ENCODE peak calls at places on chromosomes 11 and 22, in four cellular contexts. D is AG04450, P is esophagus squamous epithelium, U is aorta. C is an unnamed sample.

GRCh38 chr11:110469101-110469500 is 39.4 kb downstream of the FDX1 start:
- DNase-seq in U (no peak), P (no peak), D (no peak), C (no peak)

GRCh38 chr22:45202333-45203149 is 38.2 kb downstream of the KIAA0930 start:
- DNase-seq in D (no peak), P (no peak), U (no peak), C (no peak)

GRCh38 chr22:41504397-41504796 is 35.5 kb downstream of the ACO2 start:
- DNase-seq in D (no peak), U (peak; percentile 81), P (no peak), C (no peak)

GRCh38 chr11:107078375-107078774 is 60.1 kb upstream of the GUCY1A2 start:
- DNase-seq in U (no peak), D (no peak), P (no peak), C (no peak)

GRCh38 chr22:39214383-39215069 is 30.3 kb downstream of the PDGFB start:
- DNase-seq in U (peak; percentile 20), D (no peak), P (no peak), C (no peak)

GRCh38 chr11:57244911-57245310 is 7.9 kb upstream of the APLNR start:
- DNase-seq in P (no peak), D (no peak), U (no peak), C (no peak)

GRCh38 chr11:61108847-61109585 is 6.7 kb downstream of the CD5 start:
- DNase-seq in U (no peak), D (no peak), P (no peak), C (no peak)

GRCh38 chr11:120137611-120138521 is at the start of gene TRIM29:
- DNase-seq in P (no peak), U (no peak), D (no peak), C (no peak)

GRCh38 chr11:72676874-72677341 is 2.7 kb upstream of the PDE2A start:
- DNase-seq in U (peak; percentile 75), P (no peak), D (no peak), C (no peak)

GRCh38 chr11:117589024-117589423 is 208.0 kb downstream of the DSCAML1 start:
- DNase-seq in U (no peak), P (no peak), D (no peak), C (no peak)

GRCh38 chr11:117670443-117670842 is 126.6 kb downstream of the DSCAML1 start:
- DNase-seq in U (no peak), D (no peak), P (no peak), C (no peak)

GRCh38 chr11:117528061-117528780 is 200.6 kb downstream of the CEP164 start:
- DNase-seq in U (no peak), D (no peak), P (no peak), C (no peak)

GRCh38 chr11:23112987-23113886 is 253.0 kb upstream of the CCDC179 start:
- DNase-seq in D (no peak), U (no peak), P (no peak), C (no peak)

GRCh38 chr11:118074091-118074685 is 2.7 kb upstream of the TMPRSS4 start:
- DNase-seq in D (no peak), P (no peak), U (peak; percentile 26), C (no peak)

GRCh38 chr11:69209936-69210659 is 54.4 kb downstream of the SMIM38 start:
- DNase-seq in P (no peak), U (no peak), D (no peak), C (no peak)

GRCh38 chr11:18791175-18792065 is at the start of gene PTPN5:
- DNase-seq in D (no peak), U (no peak), P (no peak), C (no peak)

GRCh38 chr11:72821221-72821919 is 7.2 kb downstream of the ATG16L2 start:
- DNase-seq in P (no peak), D (no peak), U (no peak), C (no peak)

GRCh38 chr22:27776410-27776958 is 25.1 kb downstream of the MN1 start:
- DNase-seq in U (no peak), D (no peak), P (no peak), C (no peak)

GRCh38 chr22:47304191-47304831 is 541.9 kb downstream of the TBC1D22A start:
- DNase-seq in D (no peak), P (no peak), U (no peak), C (no peak)

GRCh38 chr22:42780070-42780540 is 59.4 kb upstream of the A4GALT start:
- DNase-seq in P (no peak), D (peak; percentile 90), U (no peak), C (peak; percentile 65)

GRCh38 chr11:84720706-84721402 is 906.3 kb downstream of the DLG2 start:
- DNase-seq in P (no peak), U (peak; percentile 46), D (no peak), C (no peak)

DNA sequence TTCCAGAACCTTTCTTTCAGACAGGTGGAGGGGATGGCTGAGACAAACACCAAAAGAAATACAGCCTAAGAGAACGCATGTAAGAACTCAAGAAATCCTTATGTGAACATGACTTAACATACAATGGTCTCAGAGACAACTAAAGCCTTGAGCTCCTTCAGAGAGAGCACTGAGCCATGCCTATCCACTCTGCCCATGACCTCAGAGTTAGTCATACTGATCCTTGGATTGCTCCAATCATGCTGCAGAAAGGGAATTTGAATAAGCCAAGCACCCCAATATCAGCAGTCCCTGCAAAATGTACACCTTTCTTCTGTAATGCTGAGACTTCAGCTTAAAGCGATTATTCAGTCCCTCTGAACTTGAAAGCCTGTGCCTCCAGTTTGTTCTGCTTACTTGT is 43.2 kb upstream of the CHKA start:
- DNase-seq in U (no peak), P (no peak), D (no peak), C (no peak)
- H3K27me3 ChIP-seq in U (no peaks in the 10 kb centered on the region), P (no peaks in the 10 kb centered on the region), D (no peaks in the 10 kb centered on the region), C (no peaks in the 10 kb centered on the region)

DNA sequence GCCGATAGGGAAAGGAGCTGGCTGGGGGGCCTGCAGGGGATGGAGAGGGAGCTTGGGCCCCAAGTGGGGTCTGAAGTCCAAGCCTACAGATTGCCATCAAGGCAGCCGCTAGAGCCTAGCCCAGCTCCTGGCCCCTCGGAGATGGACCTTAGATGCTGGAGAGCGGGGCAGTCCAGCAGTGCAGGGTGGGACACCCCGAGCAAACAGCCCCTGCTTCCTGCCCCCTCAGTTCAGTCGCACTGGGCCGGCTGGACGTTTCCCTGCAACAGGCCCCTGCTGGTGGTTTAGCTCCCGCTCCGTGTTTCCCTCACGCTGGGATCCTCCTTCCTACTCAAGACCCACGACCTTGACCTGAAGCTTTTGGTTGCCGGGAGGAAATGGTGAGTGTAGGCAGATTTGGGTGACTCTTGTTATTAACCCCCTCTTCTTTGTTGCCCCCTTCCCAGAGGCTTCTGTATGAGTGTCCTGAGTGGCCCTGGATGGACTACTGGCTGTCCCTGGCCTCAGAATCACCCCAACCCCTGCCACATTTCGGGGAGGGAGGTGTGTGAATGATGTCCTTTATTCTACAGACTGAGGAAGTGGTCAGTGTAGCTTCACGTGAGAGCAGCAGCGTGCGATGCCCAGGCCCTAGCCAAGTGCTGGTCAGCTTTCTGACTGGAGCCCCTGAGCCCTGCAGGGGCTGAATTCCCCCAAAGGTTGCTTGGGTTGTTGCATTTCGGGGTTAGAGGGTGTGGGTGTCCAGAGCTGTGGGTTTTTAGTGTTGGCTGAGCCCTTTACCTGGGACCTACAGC is 2.7 kb downstream of the ST3GAL4 start:
- DNase-seq in D (no peak), U (peak; percentile 42), P (no peak), C (no peak)
- H3K4me3 ChIP-seq in D (no peak overlapping the region), U (no peak overlapping the region), P (no peak overlapping the region), C (no peak overlapping the region)

DNA sequence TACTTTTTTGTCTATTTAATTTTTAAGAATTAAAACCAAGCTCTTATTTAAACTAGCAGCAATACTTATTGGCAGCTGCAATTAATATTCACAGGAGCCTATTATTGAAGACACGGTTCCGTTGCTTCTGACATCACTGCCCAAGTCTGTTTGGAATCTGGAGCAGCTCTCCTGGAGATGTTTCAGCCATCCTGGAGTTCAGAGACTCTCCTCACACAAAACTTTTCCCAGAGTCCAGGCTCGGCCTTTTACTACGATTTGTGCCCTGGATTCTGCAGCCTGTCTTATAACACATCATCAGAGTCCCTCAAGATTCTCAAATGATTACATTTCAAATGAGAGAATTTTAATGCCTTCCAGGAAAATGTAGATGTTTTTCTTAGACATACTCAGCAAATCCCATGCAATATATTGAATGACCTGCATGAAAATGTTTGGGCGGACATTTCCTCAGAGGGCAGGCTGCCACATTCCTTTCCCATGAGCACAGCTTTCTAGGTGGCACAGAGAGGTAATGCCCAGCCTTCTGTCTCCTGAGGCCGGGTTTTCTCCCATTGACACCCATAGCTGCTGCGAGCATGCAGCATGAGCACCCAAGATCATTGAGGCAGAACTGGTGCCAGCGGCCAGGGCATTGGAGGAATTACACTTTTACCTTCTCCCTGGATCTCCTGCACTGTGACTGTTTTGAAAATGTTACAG is 129.1 kb downstream of the SNX19 start:
- DNase-seq in P (no peak), D (no peak), U (no peak), C (no peak)
- H3K27me3 ChIP-seq in P (no peaks in the 10 kb centered on the region), D (peaks cover 5% of the 10 kb centered on the region), U (no peaks in the 10 kb centered on the region), C (no peaks in the 10 kb centered on the region)

DNA sequence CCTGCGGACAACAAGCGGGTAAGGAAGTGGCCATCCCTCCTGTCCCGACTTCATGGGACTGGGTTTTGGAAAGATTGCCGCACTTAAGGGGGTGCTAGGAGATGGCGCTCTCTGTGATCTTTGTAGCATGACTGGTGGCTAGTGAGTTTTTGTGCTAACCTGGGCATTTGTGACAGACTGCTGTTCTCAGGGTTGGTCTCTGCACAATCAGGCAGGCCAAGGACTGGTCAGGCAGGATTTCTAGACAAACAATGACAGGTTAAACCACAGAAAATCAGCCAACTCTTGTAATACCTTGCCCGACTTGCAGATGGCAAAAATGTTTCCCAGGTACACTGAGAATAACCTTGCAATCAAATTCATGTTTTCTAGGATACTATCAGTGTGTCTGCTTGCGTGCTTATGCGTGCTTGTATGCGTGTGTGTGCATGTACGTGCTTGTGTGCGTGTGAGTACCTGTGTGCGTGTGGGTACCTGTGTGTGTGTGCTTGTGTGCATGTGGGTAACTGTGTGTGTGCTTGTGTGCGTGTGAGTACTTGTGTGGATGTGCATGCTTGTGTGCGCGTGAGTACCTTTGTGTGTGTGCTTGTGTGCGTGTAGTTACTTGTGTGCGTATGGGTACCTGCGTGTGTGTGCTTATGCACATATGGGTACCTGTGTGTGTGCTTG is 25.6 kb upstream of the SORL1-AS1 start:
- DNase-seq in U (no peak), D (no peak), P (no peak), C (no peak)
- H3K4me3 ChIP-seq in U (no peak overlapping the region), D (no peak overlapping the region), P (no peak overlapping the region), C (no peak overlapping the region)

GRCh38 chr11:43626798-43627197 is 53.7 kb upstream of the HSD17B12 start:
- DNase-seq in U (no peak), P (no peak), D (no peak), C (no peak)

GRCh38 chr11:43632171-43632570 is 48.4 kb upstream of the HSD17B12 start:
- DNase-seq in D (no peak), P (no peak), U (no peak), C (peak; percentile 9)

DNA sequence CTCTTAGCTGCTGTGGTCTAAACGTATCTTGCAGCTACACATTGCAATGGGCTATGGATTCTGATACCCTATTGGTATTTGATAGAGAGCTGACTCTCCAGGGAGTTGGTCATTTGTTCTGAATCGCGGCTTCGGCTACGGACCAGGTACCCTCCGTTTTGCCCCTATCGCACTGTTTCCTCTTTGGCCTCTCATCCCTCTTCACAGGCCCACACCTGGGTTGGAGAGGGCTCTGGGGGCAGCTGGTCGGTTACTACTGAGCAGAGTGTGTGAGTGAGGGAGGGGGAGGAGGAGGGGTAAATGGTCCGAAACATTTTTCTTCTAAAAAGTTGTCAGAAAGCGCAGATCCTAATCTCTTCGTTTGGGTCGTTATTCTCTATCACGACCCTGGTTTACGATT is 48.8 kb upstream of the HSD17B12 start:
- DNase-seq in P (no peak), D (no peak), U (no peak), C (no peak)
- H3K27me3 ChIP-seq in P (peaks cover 5% of the 10 kb centered on the region), D (peaks cover 4% of the 10 kb centered on the region), U (no peaks in the 10 kb centered on the region), C (peaks cover 2% of the 10 kb centered on the region)

C was measured in BJ.